ENCODE peak calls at places on chromosomes 11 and 22, in six cellular contexts. T is Kasumi-1; P is HL-60; E is NCI-H1930; S is breast epithelium; I is activated CD4-positive, alpha-beta T cell treated with anti-CD3 and anti-CD28 coated beads for 1 hour. V is an unnamed sample.

GRCh38 chr11:45942381-45942780 is 19.9 kb downstream of the LARGE2 start:
- DNase-seq in I (no peak), T (no peak), E (no peak), S (no peak), P (no peak), V (no peak)

GRCh38 chr11:8089791-8090510 is 8.9 kb downstream of the TUB start:
- DNase-seq in P (no peak), E (no peak), S (peak), I (no peak), T (no peak), V (no peak)

GRCh38 chr11:64120951-64121569 is 44.9 kb downstream of the MACROD1 start:
- DNase-seq in I (no peak), P (no peak), E (no peak), T (no peak), S (no peak), V (no peak)

GRCh38 chr11:102680945-102681344 is 24.6 kb downstream of the MMP27 start:
- DNase-seq in T (no peak), S (no peak), I (no peak), P (peak), E (no peak), V (no peak)

GRCh38 chr22:22666307-22667091 is 22.1 kb downstream of the GGTLC2 start:
- DNase-seq in S (no peak), E (no peak), I (no peak), T (no peak), P (peak), V (no peak)

GRCh38 chr11:101345891-101346290 is 216.3 kb upstream of the PGR start:
- DNase-seq in I (no peak), S (no peak), T (no peak), E (no peak), P (no peak), V (no peak)

GRCh38 chr22:45563362-45564040 is 60.8 kb downstream of the FBLN1 start:
- DNase-seq in P (no peak), I (no peak), T (no peak), S (no peak), E (no peak), V (no peak)

GRCh38 chr11:68843052-68843561 is 1.4 kb upstream of the CPT1A start:
- DNase-seq in P (peak), T (peak), S (no peak), I (peak), E (no peak), V (no peak)

GRCh38 chr22:22084089-22084711 is 101.6 kb upstream of the TOP3B start:
- DNase-seq in E (no peak), T (no peak), S (no peak), I (no peak), P (no peak), V (no peak)

GRCh38 chr22:49724893-49725489 is 102.7 kb downstream of the BRD1 start:
- DNase-seq in T (peak), S (peak), I (peak), E (peak), P (peak), V (peak)

GRCh38 chr11:75287579-75287978 is 47.0 kb downstream of the TPBGL start:
- DNase-seq in I (no peak), P (no peak), E (no peak), S (no peak), T (no peak), V (no peak)